ENCODE peak calls at places on chromosomes 3 and 15, in ten cellular contexts. U is activated CD4-positive, alpha-beta T cell treated with anti-CD3 and anti-CD28 coated beads, Interleukin-2, amount 50 U/mL, for 1 hour; V is AG20443; F is cardiac muscle cell; R is non-pigmented ciliary epithelial cell; Q is activated CD8-positive, alpha-beta memory T cell treated with anti-CD3 and anti-CD28 coated beads, Interleukin-2, amount 50 U/mL, for 48 hours; A is body of pancreas; G is stimulated activated CD8-positive, alpha-beta memory T cell treated with anti-CD3 and anti-CD28 coated beads, Interleukin-4, amount 100 ng/mL, for 1 hour; E is left lung; J is activated naive CD8-positive, alpha-beta T cell treated with anti-CD3 and anti-CD28 coated beads for 36 hours. T is an unnamed sample.

GRCh38 chr3:57977755-57978715 is 30.2 kb upstream of the FLNB start:
- DNase-seq in U (no peak), V (no peak), F (no peak), R (no peak), Q (no peak), A (no peak), G (no peak), E (no peak), J (no peak), T (no peak)

GRCh38 chr3:46372492-46373359 is 2.0 kb downstream of the CCR5 start:
- DNase-seq in U (no peak), V (peak), F (peak), R (no peak), Q (no peak), A (no peak), G (no peak), E (no peak), J (no peak), T (peak)

GRCh38 chr3:43894176-43895049 is 203.7 kb downstream of the ABHD5 start:
- DNase-seq in U (no peak), V (peak), F (peak), R (peak), Q (peak), A (peak), G (no peak), E (peak), J (peak), T (no peak)

GRCh38 chr3:66104535-66104934 is 65.8 kb upstream of the MAGI1 start:
- DNase-seq in U (no peak), V (no peak), F (no peak), R (no peak), Q (no peak), A (no peak), G (no peak), E (no peak), J (no peak), T (no peak)

GRCh38 chr15:23424111-23424904 is 22.7 kb downstream of the GOLGA6L2 start:
- DNase-seq in U (no peak), V (no peak), F (no peak), R (no peak), Q (no peak), A (no peak), G (no peak), E (no peak), J (no peak), T (no peak)

GRCh38 chr15:28919201-28919627 is 33.4 kb downstream of the APBA2 start:
- DNase-seq in U (peak), V (no peak), F (no peak), R (no peak), Q (peak), A (no peak), G (no peak), E (peak), J (peak), T (no peak)

GRCh38 chr3:85050806-85051205 is 92.0 kb downstream of the CADM2 start:
- DNase-seq in U (no peak), V (no peak), F (no peak), R (no peak), Q (no peak), A (no peak), G (no peak), E (no peak), J (no peak), T (no peak)

GRCh38 chr15:40245666-40246065 is 6.8 kb downstream of the PAK6 start:
- DNase-seq in U (no peak), V (no peak), F (no peak), R (no peak), Q (no peak), A (peak), G (no peak), E (peak), J (no peak), T (no peak)

GRCh38 chr3:12054245-12054644 is 50.1 kb downstream of the SYN2 start:
- DNase-seq in U (no peak), V (no peak), F (no peak), R (no peak), Q (no peak), A (no peak), G (no peak), E (no peak), J (no peak), T (no peak)

GRCh38 chr3:129341331-129342141 is 62.9 kb downstream of the HMCES start:
- DNase-seq in U (no peak), V (no peak), F (no peak), R (no peak), Q (no peak), A (no peak), G (no peak), E (no peak), J (no peak), T (no peak)

GRCh38 chr3:107897471-107898180 is 193.2 kb downstream of the CD47 start:
- DNase-seq in U (no peak), V (no peak), F (no peak), R (no peak), Q (no peak), A (no peak), G (no peak), E (no peak), J (no peak), T (no peak)

GRCh38 chr15:45635191-45635638 is 386 bp downstream of the SQOR start:
- DNase-seq in U (peak), V (peak), F (no peak), R (no peak), Q (no peak), A (peak), G (peak), E (peak), J (peak), T (peak)

GRCh38 chr3:97952280-97952679 is 20.0 kb downstream of the RIOX2 start:
- DNase-seq in U (no peak), V (peak), F (peak), R (no peak), Q (no peak), A (peak), G (no peak), E (peak), J (no peak), T (no peak)

GRCh38 chr3:61527011-61527410 is 34.4 kb upstream of the PTPRG start:
- DNase-seq in U (no peak), V (no peak), F (no peak), R (no peak), Q (no peak), A (no peak), G (no peak), E (no peak), J (no peak), T (no peak)

GRCh38 chr15:41921167-41921566 is 27.3 kb upstream of the SPTBN5 start:
- DNase-seq in U (no peak), V (no peak), F (no peak), R (no peak), Q (no peak), A (peak), G (no peak), E (no peak), J (no peak), T (no peak)

GRCh38 chr15:58340176-58340575 is 91.6 kb upstream of the LIPC start:
- DNase-seq in U (no peak), V (no peak), F (no peak), R (no peak), Q (no peak), A (no peak), G (no peak), E (no peak), J (no peak), T (no peak)

GRCh38 chr3:72145506-72146380 is 360.8 kb upstream of the PROK2 start:
- DNase-seq in U (no peak), V (peak), F (peak), R (no peak), Q (no peak), A (peak), G (no peak), E (no peak), J (no peak), T (no peak)